ENCODE peak calls at places on chromosomes 7 and 10, in six cellular contexts. Q is body of pancreas, E is right lobe of liver, S is fibroblast of mammary gland, P is astrocyte of the spinal cord, H is tibial artery. O is an unnamed sample.

GRCh38 chr7:132770055-132770454 is 193.8 kb upstream of the PLXNA4 start:
- DNase-seq in Q (no peak), E (no peak), H (no peak), P (no peak), S (no peak), O (no peak)

GRCh38 chr10:8908013-8908412 is 853.5 kb downstream of the GATA3 start:
- DNase-seq in P (no peak), E (no peak), Q (no peak), H (no peak), S (no peak), O (no peak)

GRCh38 chr10:94489107-94489506 is 56.5 kb upstream of the HELLS start:
- DNase-seq in Q (no peak), E (no peak), H (no peak), S (no peak), P (no peak), O (no peak)

GRCh38 chr7:130673066-130673465 is 4.5 kb upstream of the COPG2 start:
- DNase-seq in Q (no peak), H (no peak), P (no peak), S (peak), E (no peak), O (no peak)

GRCh38 chr10:97024181-97025073 is 161.3 kb downstream of the SLIT1 start:
- DNase-seq in P (peak), H (no peak), Q (peak), E (no peak), S (peak), O (peak)

GRCh38 chr10:132962623-132963429 is 20.5 kb upstream of the CFAP46 start:
- DNase-seq in P (peak), S (peak), Q (no peak), H (no peak), E (no peak), O (peak)

GRCh38 chr10:67571503-67571902 is 124.5 kb downstream of the CTNNA3 start:
- DNase-seq in S (no peak), Q (no peak), H (no peak), E (no peak), P (no peak), O (no peak)

GRCh38 chr7:70791341-70791740 is 340.6 kb upstream of the GALNT17 start:
- DNase-seq in P (no peak), H (no peak), E (no peak), Q (no peak), S (no peak), O (no peak)

GRCh38 chr10:71217266-71218045 is 5.1 kb downstream of the UNC5B start:
- DNase-seq in S (peak), E (no peak), Q (no peak), P (peak), H (no peak), O (no peak)

GRCh38 chr7:138797715-138798320 is at the start of the genes ATP6V0A4 and TMEM213:
- DNase-seq in S (no peak), P (no peak), E (no peak), Q (no peak), H (no peak), O (no peak)

GRCh38 chr7:136103545-136104268 is 126.5 kb upstream of the MTPN start:
- DNase-seq in Q (no peak), H (no peak), P (no peak), S (no peak), E (no peak), O (no peak)
- H3K4me3 ChIP-seq in Q (no peak), H (no peak), P (no peak), S (no peak), E (no peak), O (no peak)

GRCh38 chr7:159019111-159019510 is 125.6 kb downstream of the VIPR2 start:
- DNase-seq in Q (no peak), H (no peak), P (no peak), S (no peak), E (no peak), O (no peak)

GRCh38 chr7:159023216-159023615 is 121.5 kb downstream of the VIPR2 start:
- DNase-seq in Q (no peak), E (peak), H (no peak), S (no peak), P (no peak), O (no peak)

GRCh38 chr7:159022238-159022993 is 122.3 kb downstream of the VIPR2 start:
- DNase-seq in H (no peak), P (peak), S (no peak), E (peak), Q (no peak), O (peak)

GRCh38 chr7:159023746-159024145 is 120.9 kb downstream of the VIPR2 start:
- DNase-seq in H (no peak), E (peak), P (no peak), Q (no peak), S (no peak), O (no peak)

GRCh38 chr7:159020987-159021386 is 123.7 kb downstream of the VIPR2 start:
- DNase-seq in Q (no peak), H (no peak), S (no peak), P (no peak), E (no peak), O (no peak)
- TF ChIP-seq CTCF in Q (no peak), H (no peak), S (no peak), P (no peak), E (no peak), O (no peak)

DNA sequence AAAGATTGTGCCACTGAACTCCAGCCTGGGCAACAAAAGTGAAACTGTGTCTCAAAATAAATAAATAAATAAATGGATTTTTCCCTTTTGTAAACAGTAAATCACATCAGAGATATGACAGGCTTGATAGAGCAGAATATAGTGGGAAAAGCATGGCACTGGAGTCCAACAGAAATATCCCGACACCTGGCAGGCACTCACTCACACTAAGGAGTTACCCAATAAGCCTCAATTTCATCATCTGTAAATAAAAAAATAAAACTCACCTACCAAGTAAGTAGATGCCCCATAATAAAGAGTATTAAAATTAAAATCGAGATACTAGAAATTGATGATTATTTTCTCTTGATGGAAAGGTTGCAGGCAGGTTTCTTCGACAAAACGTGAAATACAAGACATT is 1.7 kb downstream of the ATE1 start:
- DNase-seq in Q (no peak), E (no peak), H (no peak), P (no peak), S (no peak), O (no peak)
- H3K4me3 ChIP-seq in Q (no peak), E (peak), H (peak), P (no peak), S (no peak), O (peak)

DNA sequence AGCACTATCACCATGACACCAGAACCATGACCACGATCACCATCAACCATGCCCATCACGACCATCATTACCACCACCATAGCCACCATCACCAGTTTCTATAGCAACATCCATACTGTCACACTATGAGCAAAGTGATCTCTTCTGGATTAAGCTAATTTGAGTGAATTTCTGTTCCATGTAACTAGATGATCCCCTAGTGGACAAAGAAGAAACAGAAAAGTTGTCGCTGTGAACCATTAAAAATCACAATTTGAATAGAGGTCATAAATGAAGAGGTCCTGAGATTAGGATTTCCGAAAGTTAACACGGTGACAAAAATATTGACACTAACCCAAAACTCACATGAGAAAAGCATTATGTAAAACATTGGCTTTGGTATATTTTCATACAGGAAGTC is 77.6 kb downstream of the CLRN3 start:
- DNase-seq in E (no peak), P (no peak), S (no peak), H (no peak), Q (no peak), O (no peak)
- TF ChIP-seq CTCF in E (no peak), P (no peak), S (no peak), H (no peak), Q (no peak), O (peak)

GRCh38 chr10:68604441-68604840 is 44.3 kb downstream of the TET1 start:
- DNase-seq in H (no peak), E (no peak), P (peak), S (peak), Q (no peak), O (no peak)

GRCh38 chr10:68600041-68600778 is 40.1 kb downstream of the TET1 start:
- DNase-seq in H (peak), S (peak), E (peak), P (peak), Q (peak), O (peak)

GRCh38 chr10:68603766-68604165 is 43.6 kb downstream of the TET1 start:
- DNase-seq in S (no peak), H (no peak), P (no peak), Q (no peak), E (no peak), O (no peak)

GRCh38 chr10:68601490-68602265 is 41.5 kb downstream of the TET1 start:
- DNase-seq in E (no peak), S (no peak), H (no peak), P (no peak), Q (no peak), O (no peak)

GRCh38 chr10:68602434-68602833 is 42.3 kb downstream of the TET1 start:
- DNase-seq in S (no peak), P (no peak), E (no peak), H (no peak), Q (no peak), O (no peak)
- H3K4me3 ChIP-seq in S (no peak), P (no peak), E (no peak), H (no peak), Q (no peak), O (no peak)

GRCh38 chr7:48617988-48618387 is 306.4 kb upstream of the CDC14C start:
- DNase-seq in S (no peak), H (no peak), P (no peak), E (no peak), Q (no peak), O (no peak)
- TF ChIP-seq CTCF in S (no peak), H (no peak), P (no peak), E (no peak), Q (no peak), O (no peak)